ENCODE peak calls at places on chromosomes 4 and X, in four cellular contexts. V is HL-60, M is K562, Z is GM12878. H is an unnamed sample.

GRCh38 chrX:133602881-133603280 is 187.6 kb upstream of the GPC4 start:
- DNase-seq in V (no peak), M (no peak), Z (no peak), H (no peak)

GRCh38 chrX:21961142-21961541 is 20.6 kb downstream of the SMS start:
- DNase-seq in V (peak; percentile 21), M (no peak), Z (no peak), H (no peak)

GRCh38 chr4:53714377-53715140 is 123.3 kb upstream of the LNX1 start:
- DNase-seq in V (no peak), M (no peak), Z (no peak), H (no peak)

GRCh38 chr4:109164011-109164410 is 138.4 kb downstream of the COL25A1 start:
- DNase-seq in V (no peak), M (no peak), Z (no peak), H (no peak)

GRCh38 chr4:110108470-110108869 is 89.9 kb downstream of the ELOVL6 start:
- DNase-seq in V (no peak), M (no peak), Z (peak; percentile 65), H (peak; percentile 16)

GRCh38 chr4:148092316-148093014 is 349.7 kb downstream of the NR3C2 start:
- DNase-seq in V (no peak), M (no peak), Z (no peak), H (no peak)

GRCh38 chrX:107628662-107629532 is 587 bp downstream of the PRPS1 start:
- DNase-seq in V (peak; percentile 49), M (peak; percentile 33), Z (no peak), H (peak; percentile 25)

GRCh38 chrX:105458846-105459245 is 238.4 kb upstream of the TEX13A start:
- DNase-seq in V (no peak), M (no peak), Z (no peak), H (no peak)

GRCh38 chr4:100935090-100935489 is 412.2 kb downstream of the PPP3CA start:
- DNase-seq in V (peak; percentile 12), M (no peak), Z (no peak), H (no peak)

DNA sequence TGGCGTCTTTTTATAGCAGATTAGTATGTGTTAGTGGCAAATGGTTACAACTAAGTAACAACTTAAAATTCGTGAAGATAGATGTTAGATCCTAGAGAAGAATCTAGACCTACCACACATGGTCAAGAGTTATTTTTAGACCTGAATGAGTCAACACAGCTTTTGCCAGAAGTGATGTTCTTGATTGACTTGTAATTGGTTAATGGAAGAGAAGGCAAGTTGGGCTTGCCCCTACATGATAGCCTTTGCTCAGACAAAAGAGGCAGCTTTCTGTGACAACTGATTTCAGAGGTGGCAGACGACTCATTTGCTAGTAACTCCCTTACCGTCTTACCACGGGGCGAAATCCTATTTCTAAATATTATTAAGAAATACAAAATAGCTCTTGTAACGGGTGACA is 4.9 kb downstream of the CPE start:
- DNase-seq in V (no peak), M (no peak), Z (no peak), H (no peak)
- TF ChIP-seq POLR2AphosphoS5 in V (no peak), M (no peak), Z (no peak), H (no peak)

GRCh38 chr4:129929984-129930383 is 834.0 kb downstream of the C4orf33 start:
- DNase-seq in V (no peak), M (no peak), Z (no peak), H (no peak)

GRCh38 chr4:129929052-129929451 is 833.1 kb downstream of the C4orf33 start:
- DNase-seq in V (no peak), M (no peak), Z (no peak), H (no peak)

DNA sequence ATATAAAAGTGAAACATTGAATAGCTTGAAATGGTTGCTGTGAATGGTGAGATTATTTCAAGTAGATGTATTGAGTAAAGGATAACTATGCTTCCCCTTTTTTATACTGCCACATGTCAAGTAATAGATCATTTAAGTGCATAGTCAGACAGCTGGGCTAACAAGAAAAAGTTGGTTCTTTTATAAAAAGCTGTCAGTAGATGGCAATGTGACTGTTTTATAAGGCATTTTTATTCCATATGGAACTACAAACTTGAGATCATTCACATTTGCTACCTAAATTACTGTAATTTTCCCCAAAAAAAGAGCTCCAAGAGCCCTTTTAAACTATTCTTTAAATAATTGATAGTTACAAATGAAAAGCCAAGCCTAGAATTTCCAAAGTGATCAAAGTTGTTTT is 831.0 kb downstream of the C4orf33 start:
- DNase-seq in V (no peak), M (no peak), Z (no peak), H (no peak)
- TF ChIP-seq SPI1 in V (no peak), M (no peak), Z (no peak), H (no peak)

DNA sequence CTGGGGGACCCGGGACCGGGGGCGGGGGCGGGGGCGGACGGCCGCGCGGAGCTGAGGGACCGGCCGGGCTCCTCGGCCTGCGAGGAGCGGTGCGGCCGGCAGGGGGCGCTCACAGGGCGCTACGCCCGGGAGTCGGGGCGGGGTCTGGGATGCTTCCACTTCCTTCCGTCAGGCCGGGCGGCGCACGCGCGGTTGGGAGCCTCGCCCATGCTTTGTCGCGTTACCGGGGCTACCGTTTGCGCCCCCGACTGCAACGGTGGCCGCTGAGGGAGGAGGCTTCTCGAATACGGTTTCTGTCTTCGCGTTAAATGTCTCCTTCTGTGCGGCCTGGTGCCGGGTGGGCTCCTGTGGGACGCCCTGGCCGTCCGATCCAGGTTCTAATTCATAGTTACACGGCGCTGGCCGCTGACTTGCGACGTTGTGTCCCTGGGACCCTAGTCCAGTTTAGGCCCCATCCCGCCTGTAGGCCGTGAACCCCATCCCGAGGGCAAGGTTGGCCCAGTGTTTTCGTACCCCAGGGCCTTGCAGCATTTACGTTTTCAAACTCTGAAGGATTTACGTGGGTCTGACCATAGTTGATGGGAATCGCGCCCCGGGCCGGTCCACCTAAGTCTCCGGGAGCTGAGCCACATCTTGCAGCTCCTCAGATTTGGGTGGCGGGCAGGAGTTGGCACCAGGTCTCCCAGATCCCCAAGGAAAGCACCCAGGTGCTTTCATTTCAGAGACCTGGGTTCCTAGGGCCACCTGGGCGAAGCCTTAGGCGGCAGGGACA is 549 bp downstream of the MSL3 start:
- DNase-seq in V (peak; percentile 79), M (peak; percentile 85), Z (no peak), H (peak; percentile 53)
- TF ChIP-seq POLR2AphosphoS5 in V (no peak), M (no peak), Z (no peak), H (no peak)

GRCh38 chr4:177879851-177880250 is 437.6 kb upstream of the AGA start:
- DNase-seq in V (no peak), M (no peak), Z (no peak), H (no peak)
- TF ChIP-seq SPI1 in V (no peak), M (no peak), Z (no peak), H (no peak)

GRCh38 chr4:15003891-15004700 is 1.8 kb downstream of the CPEB2 start:
- DNase-seq in V (peak; percentile 43), M (peak; percentile 42), Z (no peak), H (peak; percentile 20)

GRCh38 chr4:15001248-15001824 is 945 bp upstream of the CPEB2 start:
- DNase-seq in V (peak; percentile 54), M (peak; percentile 62), Z (no peak), H (no peak)

GRCh38 chr4:15003441-15003890 is 1.2 kb downstream of the CPEB2 start:
- DNase-seq in V (peak; percentile 52), M (peak; percentile 61), Z (no peak), H (peak; percentile 29)

GRCh38 chr4:15001825-15002658 is at the start of gene CPEB2:
- DNase-seq in V (peak; percentile 93), M (peak; percentile 84), Z (peak; percentile 81), H (peak; percentile 76)

DNA sequence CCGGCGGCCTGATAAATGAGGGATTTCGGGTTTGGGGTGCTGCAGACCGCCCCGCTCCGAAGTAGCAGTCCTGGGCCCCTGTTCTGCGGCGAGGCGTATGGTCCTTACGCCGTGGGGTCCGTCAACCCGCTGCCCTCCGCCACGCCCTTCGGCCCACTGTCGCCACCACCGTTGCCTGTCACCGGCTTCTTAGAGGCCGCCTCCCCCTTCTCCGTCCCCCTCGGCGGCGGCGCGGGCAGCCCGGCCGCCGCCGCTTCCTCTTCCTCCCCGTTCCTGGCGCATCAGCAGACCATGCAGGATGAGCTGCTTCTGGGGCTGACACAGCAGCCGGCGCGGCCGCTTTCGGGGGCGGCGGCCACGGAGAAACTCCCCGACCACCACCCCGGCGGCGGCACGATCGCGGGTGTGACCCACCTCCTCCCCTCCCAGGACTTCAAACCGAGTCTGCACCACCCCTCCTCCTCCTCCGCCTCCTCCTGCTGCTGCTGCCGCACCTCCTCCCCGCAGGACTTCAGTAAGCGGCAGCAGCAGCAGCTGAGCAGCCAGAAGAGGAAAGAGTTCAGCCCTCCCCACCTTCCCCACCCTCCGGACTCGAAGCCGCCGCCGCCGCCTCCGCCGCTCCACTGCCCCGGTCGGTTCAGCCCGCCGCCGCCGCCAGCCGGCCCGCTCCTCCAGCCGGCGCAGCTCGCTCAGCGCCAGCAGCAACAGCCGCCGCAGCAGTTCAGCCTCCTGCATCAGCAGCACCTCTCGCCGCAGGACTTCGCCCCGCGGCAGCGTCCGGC is 569 bp downstream of the CPEB2 start:
- DNase-seq in V (peak; percentile 81), M (peak; percentile 62), Z (peak; percentile 25), H (peak; percentile 37)
- TF ChIP-seq POLR2AphosphoS5 in V (no peak), M (peak; percentile 9), Z (peak; percentile 61), H (no peak)

GRCh38 chr4:124804041-124804440 is 91.5 kb upstream of the ANKRD50 start:
- DNase-seq in V (no peak), M (no peak), Z (no peak), H (no peak)

GRCh38 chr4:124803026-124803425 is 90.5 kb upstream of the ANKRD50 start:
- DNase-seq in V (no peak), M (no peak), Z (no peak), H (no peak)

GRCh38 chr4:124806403-124806802 is 93.9 kb upstream of the ANKRD50 start:
- DNase-seq in V (no peak), M (no peak), Z (no peak), H (no peak)

GRCh38 chr4:124804584-124804983 is 92.1 kb upstream of the ANKRD50 start:
- DNase-seq in V (no peak), M (no peak), Z (no peak), H (no peak)

DNA sequence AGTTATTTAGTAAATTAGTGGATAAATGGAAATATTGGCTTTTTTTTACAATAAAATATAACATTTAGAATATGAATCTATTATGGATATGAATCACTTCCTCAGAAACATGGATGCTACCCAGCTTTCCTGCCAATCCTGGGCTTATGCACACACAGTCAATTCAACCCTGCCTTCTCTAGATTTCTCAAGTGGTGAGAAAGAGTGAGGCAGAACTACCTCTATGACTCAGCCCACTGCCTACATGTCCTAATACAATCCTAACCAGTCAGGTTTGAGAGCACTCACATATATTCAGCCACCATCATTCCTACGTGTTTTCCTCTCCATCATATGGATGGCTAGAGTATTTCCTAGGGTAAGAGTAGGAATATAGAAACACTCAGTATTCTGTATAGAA is 91.1 kb upstream of the ANKRD50 start:
- DNase-seq in V (no peak), M (no peak), Z (no peak), H (no peak)
- TF ChIP-seq SPI1 in V (no peak), M (no peak), Z (no peak), H (no peak)

DNA sequence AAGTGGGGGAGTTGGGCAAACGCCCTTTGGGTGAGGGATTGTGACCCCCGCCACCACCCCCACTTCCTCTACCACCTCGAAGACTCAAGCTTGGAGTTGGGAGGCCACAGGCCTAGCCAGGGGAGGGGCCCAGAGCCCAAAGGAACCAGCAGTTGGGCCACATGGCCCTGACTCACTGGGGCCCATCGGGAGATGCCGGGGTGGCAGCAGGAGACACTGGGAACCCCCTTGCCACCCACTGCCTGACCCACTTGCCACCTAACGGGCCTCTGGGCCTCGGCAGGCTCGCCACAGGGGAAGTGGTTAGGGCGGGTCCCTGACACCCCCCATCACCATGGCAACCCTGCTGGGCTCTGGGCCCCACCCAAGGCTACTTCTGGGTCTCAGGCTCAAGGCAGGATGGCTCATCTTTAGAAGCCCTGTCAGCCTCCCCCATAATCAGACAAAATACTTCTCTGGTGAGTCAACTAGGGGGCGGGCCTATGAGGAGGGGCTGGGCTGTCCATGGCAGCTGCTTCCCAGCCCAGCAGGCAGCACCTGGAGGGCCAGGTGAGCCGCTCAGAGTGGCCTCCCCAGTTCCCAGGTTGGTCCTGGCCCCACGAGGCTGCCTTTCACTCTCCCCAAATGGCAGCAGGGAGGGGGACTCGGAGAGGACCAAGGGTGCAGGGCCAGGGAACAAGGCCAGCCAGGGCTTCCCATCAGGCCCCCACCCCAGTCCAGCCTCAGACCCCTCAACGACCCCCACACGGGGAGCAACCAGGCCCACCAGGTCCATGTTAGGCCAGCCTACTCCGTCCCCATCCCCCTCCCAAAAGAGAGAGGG is 5.6 kb downstream of the FLNA start:
- DNase-seq in V (peak; percentile 99), M (peak; percentile 73), Z (peak; percentile 60), H (peak; percentile 51)
- TF ChIP-seq POLR2AphosphoS5 in V (peak; percentile 71), M (peak; percentile 65), Z (peak; percentile 72), H (no peak)

H was measured in GM12891.